ENCODE peak calls at places on chromosomes 13 and 19, in nine cellular contexts. X is A549, S is ovary, H is heart left ventricle, B is mammary epithelial cell, Z is K562, D is transverse colon, Y is astrocyte, U is right atrium auricular region. L is an unnamed sample. For H3K9me3, the result is how much of the 10 kb centered on the place peaks cover.

GRCh38 chr13:113602291-113602970 is 17.9 kb downstream of the TFDP1 start:
- DNase-seq in X (no peak), S (no peak), H (no peak), B (no peak), Z (no peak), D (no peak), Y (no peak), U (no peak), L (no peak)

GRCh38 chr13:106570354-106570822 is 2.5 kb upstream of the ARGLU1 start:
- DNase-seq in X (peak), S (peak), H (peak), B (peak), Z (peak), D (peak), Y (peak), U (peak), L (peak)

GRCh38 chr19:51529301-51529700 is 2.2 kb downstream of the SIGLEC6 start:
- DNase-seq in X (no peak), S (no peak), H (no peak), B (no peak), Z (no peak), D (no peak), Y (no peak), U (no peak), L (no peak)

GRCh38 chr13:54361460-54361859 is 1332.8 kb downstream of the OLFM4 start:
- DNase-seq in X (no peak), S (no peak), H (no peak), B (no peak), Z (no peak), D (no peak), Y (no peak), U (no peak), L (no peak)

GRCh38 chr13:99666146-99666805 is 165.0 kb downstream of the TM9SF2 start:
- DNase-seq in X (no peak), S (no peak), H (no peak), B (no peak), Z (no peak), D (no peak), Y (no peak), U (no peak), L (no peak)

GRCh38 chr19:44808463-44809371 is at the start of gene BCAM:
- DNase-seq in X (peak), S (peak), H (peak), B (peak), Z (peak), D (peak), Y (peak), U (no peak), L (peak)

GRCh38 chr19:2076481-2077082 is 19.5 kb downstream of the MOB3A start:
- DNase-seq in X (no peak), S (no peak), H (no peak), B (no peak), Z (no peak), D (no peak), Y (no peak), U (no peak), L (no peak)

GRCh38 chr13:25901460-25902376 is 150.1 kb downstream of the SHISA2 start:
- DNase-seq in X (no peak), S (no peak), H (no peak), B (peak), Z (no peak), D (no peak), Y (peak), U (no peak), L (no peak)

GRCh38 chr19:51702103-51702753 is 9.1 kb downstream of the SPACA6 start:
- DNase-seq in X (peak), S (peak), H (peak), B (peak), Z (peak), D (peak), Y (no peak), U (peak), L (no peak)

GRCh38 chr13:46684287-46685001 is 112.5 kb downstream of the ESD start:
- DNase-seq in X (no peak), S (no peak), H (no peak), B (no peak), Z (no peak), D (no peak), Y (no peak), U (no peak), L (no peak)

GRCh38 chr19:42471554-42472249 is 29.0 kb upstream of the CXCL17 start:
- DNase-seq in X (no peak), S (no peak), H (no peak), B (peak), Z (no peak), D (peak), Y (no peak), U (no peak), L (no peak)

GRCh38 chr13:110950356-110950755 is 35.5 kb upstream of the ANKRD10 start:
- DNase-seq in X (no peak), S (no peak), H (no peak), B (no peak), Z (no peak), D (no peak), Y (no peak), U (no peak), L (no peak)

GRCh38 chr19:33298146-33298911 is 4.0 kb downstream of the CEBPA start:
- DNase-seq in X (no peak), S (no peak), H (peak), B (peak), Z (no peak), D (peak), Y (no peak), U (no peak), L (no peak)

GRCh38 chr19:52922841-52923781 is at the start of gene ZNF888:
- DNase-seq in X (no peak), S (peak), H (peak), B (peak), Z (peak), D (peak), Y (peak), U (peak), L (peak)

GRCh38 chr19:49127674-49128544 is 8.6 kb downstream of the PPFIA3 start:
- DNase-seq in X (peak), S (peak), H (peak), B (peak), Z (peak), D (peak), Y (peak), U (peak), L (peak)

GRCh38 chr19:10419200-10419645 is 1.1 kb upstream of the PDE4A start:
- DNase-seq in X (no peak), S (no peak), H (no peak), B (no peak), Z (peak), D (no peak), Y (no peak), U (no peak), L (peak)

GRCh38 chr19:17865364-17866311 is 5.9 kb downstream of the RPL18A start:
- DNase-seq in X (no peak), S (no peak), H (no peak), B (peak), Z (peak), D (peak), Y (no peak), U (no peak), L (peak)

GRCh38 chr13:43293986-43294880 is 270.8 kb downstream of the DNAJC15 start:
- DNase-seq in X (no peak), S (no peak), H (no peak), B (no peak), Z (no peak), D (no peak), Y (peak), U (no peak), L (no peak)

GRCh38 chr13:76519685-76520084 is 366.5 kb downstream of the KCTD12 start:
- DNase-seq in X (no peak), S (no peak), H (no peak), B (no peak), Z (no peak), D (no peak), Y (no peak), U (no peak), L (no peak)

GRCh38 chr13:111484129-111484925 is 163.9 kb downstream of the TEX29 start:
- DNase-seq in X (no peak), S (no peak), H (no peak), B (no peak), Z (no peak), D (no peak), Y (no peak), U (no peak), L (peak)

GRCh38 chr19:42548545-42548944 is 20.3 kb upstream of the CEACAM1 start:
- DNase-seq in X (no peak), S (no peak), H (no peak), B (no peak), Z (peak), D (no peak), Y (no peak), U (no peak), L (no peak)

GRCh38 chr13:64453831-64454230 is 2776.3 kb downstream of the PCDH9 start:
- DNase-seq in X (no peak), S (no peak), H (no peak), B (no peak), Z (no peak), D (no peak), Y (no peak), U (no peak), L (no peak)

GRCh38 chr13:111403266-111403665 is 82.8 kb downstream of the TEX29 start:
- DNase-seq in X (no peak), S (no peak), H (no peak), B (no peak), Z (no peak), D (no peak), Y (no peak), U (no peak), L (no peak)

GRCh38 chr13:23754506-23754905 is 134.7 kb downstream of the MIPEP start:
- DNase-seq in X (no peak), S (peak), H (no peak), B (no peak), Z (no peak), D (no peak), Y (no peak), U (no peak), L (no peak)

GRCh38 chr19:52673014-52673413 is 34.9 kb upstream of the ZNF83 start:
- DNase-seq in X (no peak), S (no peak), H (no peak), B (no peak), Z (no peak), D (no peak), Y (no peak), U (no peak), L (no peak)

GRCh38 chr19:1935484-1936208 is 5.3 kb upstream of the CSNK1G2 start:
- DNase-seq in X (no peak), S (no peak), H (no peak), B (peak), Z (peak), D (no peak), Y (peak), U (peak), L (no peak)

GRCh38 chr13:113545455-113545930 is 39.1 kb upstream of the TFDP1 start:
- DNase-seq in X (no peak), S (no peak), H (peak), B (no peak), Z (no peak), D (peak), Y (no peak), U (no peak), L (peak)

GRCh38 chr19:1453525-1454371 is 3.8 kb downstream of the APC2 start:
- DNase-seq in X (no peak), S (no peak), H (no peak), B (no peak), Z (no peak), D (no peak), Y (no peak), U (no peak), L (peak)

GRCh38 chr19:2983351-2984195 is 6.2 kb downstream of the TLE6 start:
- DNase-seq in X (no peak), S (peak), H (peak), B (peak), Z (peak), D (peak), Y (peak), U (peak), L (peak)

GRCh38 chr13:109840201-109840892 is 54.0 kb upstream of the IRS2 start:
- DNase-seq in X (no peak), S (no peak), H (no peak), B (peak), Z (no peak), D (no peak), Y (peak), U (no peak), L (peak)

GRCh38 chr13:110856941-110857835 is 57.7 kb downstream of the ANKRD10 start:
- DNase-seq in X (no peak), S (no peak), H (no peak), B (no peak), Z (no peak), D (no peak), Y (no peak), U (no peak), L (no peak)

GRCh38 chr19:33510728-33511255 is 10.8 kb downstream of the PEPD start:
- DNase-seq in X (no peak), S (no peak), H (no peak), B (no peak), Z (no peak), D (no peak), Y (no peak), U (no peak), L (no peak)

GRCh38 chr13:113122571-113123225 is at the start of gene F10:
- DNase-seq in X (no peak), S (peak), H (peak), B (no peak), Z (peak), D (peak), Y (no peak), U (peak), L (peak)

GRCh38 chr13:49217962-49218492 is 2.1 kb upstream of the MLNR start:
- DNase-seq in X (no peak), S (no peak), H (no peak), B (no peak), Z (no peak), D (no peak), Y (no peak), U (no peak), L (no peak)

GRCh38 chr13:35990196-35990595 is 141.0 kb downstream of the DCLK1 start:
- DNase-seq in X (no peak), S (no peak), H (no peak), B (no peak), Z (no peak), D (no peak), Y (no peak), U (no peak), L (no peak)
- TF ChIP-seq CTCF in X (no peak), S (no peak), H (no peak), B (no peak), Z (peak), D (no peak), Y (no peak), U (no peak), L (peak)

GRCh38 chr19:57688011-57688763 is 6.4 kb downstream of the ZNF551 start:
- DNase-seq in X (no peak), S (no peak), H (no peak), B (peak), Z (no peak), D (no peak), Y (no peak), U (no peak), L (no peak)

GRCh38 chr19:57682226-57682766 is 519 bp downstream of the ZNF551 start:
- DNase-seq in X (peak), S (no peak), H (no peak), B (no peak), Z (no peak), D (no peak), Y (no peak), U (no peak), L (no peak)

GRCh38 chr19:57689750-57690149 is 8.0 kb downstream of the ZNF551 start:
- DNase-seq in X (no peak), S (no peak), H (no peak), B (peak), Z (no peak), D (no peak), Y (no peak), U (no peak), L (no peak)

GRCh38 chr19:57687363-57688010 is 5.7 kb downstream of the ZNF551 start:
- DNase-seq in X (no peak), S (no peak), H (no peak), B (no peak), Z (no peak), D (no peak), Y (no peak), U (no peak), L (no peak)

DNA sequence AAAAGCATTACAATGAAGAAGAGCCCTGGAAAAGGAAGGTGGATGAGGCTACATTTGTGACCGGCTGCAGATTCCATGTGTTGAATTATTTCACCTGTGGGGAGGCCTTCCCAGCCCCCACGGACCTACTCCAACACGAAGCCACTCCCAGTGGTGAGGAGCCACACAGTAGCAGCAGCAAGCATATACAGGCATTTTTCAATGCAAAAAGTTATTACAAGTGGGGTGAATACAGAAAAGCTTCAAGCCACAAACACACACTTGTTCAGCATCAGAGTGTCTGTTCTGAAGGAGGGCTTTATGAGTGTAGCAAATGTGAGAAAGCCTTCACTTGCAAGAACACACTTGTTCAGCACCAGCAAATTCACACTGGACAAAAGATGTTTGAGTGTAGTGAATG is 5.0 kb downstream of the ZNF551 start:
- DNase-seq in X (no peak), S (no peak), H (no peak), B (no peak), Z (no peak), D (no peak), Y (no peak), U (no peak), L (no peak)
- H3K9me3 ChIP-seq in X (half or more), S (under half), H (under half), B (half or more), Z (half or more), D (half or more), Y (half or more), U (under half), L (under half)

GRCh38 chr19:39506598-39506943 is 7.8 kb downstream of the DLL3 start:
- DNase-seq in X (no peak), S (no peak), H (no peak), B (no peak), Z (no peak), D (no peak), Y (no peak), U (no peak), L (no peak)
- H3K4me3 ChIP-seq in X (peak), S (no peak), H (peak), B (no peak), Z (peak), D (no peak), Y (peak), U (peak), L (no peak)

DNA sequence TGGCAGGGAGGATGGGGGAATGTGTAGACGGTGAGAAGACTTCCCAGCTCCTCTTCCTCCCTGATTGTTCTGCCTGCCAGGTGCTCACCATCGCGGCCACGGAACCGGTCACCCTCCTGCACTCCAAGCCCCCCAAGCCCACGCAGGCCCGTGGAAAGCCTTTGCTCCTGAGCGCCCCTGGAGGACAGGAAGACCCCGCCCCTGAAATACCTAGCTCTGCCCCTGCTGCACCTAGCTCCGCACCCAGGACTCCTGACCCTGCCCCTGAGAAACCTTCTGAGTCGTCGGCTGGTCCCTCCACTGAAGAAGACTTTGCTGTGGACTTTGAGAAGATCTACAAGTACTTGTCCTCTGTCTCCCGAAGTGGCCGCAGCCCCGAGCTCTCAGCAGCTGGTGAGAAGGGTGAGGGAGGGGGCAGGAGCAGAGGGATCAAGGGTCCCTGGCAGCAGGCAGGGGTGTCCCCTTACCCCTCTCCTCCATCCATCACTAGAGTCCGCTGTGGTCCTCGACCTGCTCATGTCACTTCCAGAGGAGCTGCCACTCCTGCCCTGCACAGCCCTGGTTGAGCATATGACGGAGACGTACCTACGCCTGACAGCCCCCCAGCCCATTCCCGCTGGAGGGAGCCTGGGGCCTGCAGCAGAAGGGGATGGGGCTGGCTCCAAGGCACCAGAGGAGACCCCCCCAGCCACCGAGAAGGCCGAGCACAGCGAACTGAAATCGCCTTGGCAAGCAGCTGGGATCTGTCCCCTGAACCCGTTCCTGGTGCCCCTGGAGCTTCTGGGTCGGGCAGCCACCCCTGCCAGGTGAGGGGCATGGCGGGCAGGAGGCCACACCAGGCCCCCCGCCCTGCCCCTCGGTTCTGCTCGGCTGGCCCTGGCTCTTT is 2.1 kb downstream of the SNAPC2 start:
- DNase-seq in X (no peak), S (peak), H (no peak), B (no peak), Z (no peak), D (no peak), Y (no peak), U (no peak), L (no peak)
- TF ChIP-seq CTCF in X (no peak), S (no peak), H (no peak), B (no peak), Z (no peak), D (no peak), Y (no peak), U (no peak), L (no peak)

GRCh38 chr19:19710506-19710905 is 22.4 kb downstream of the ZNF14 start:
- DNase-seq in X (no peak), S (no peak), H (no peak), B (no peak), Z (no peak), D (no peak), Y (no peak), U (no peak), L (no peak)
- H3K9me3 ChIP-seq in X (half or more), S (under half), H (under half), B (half or more), Z (under half), D (half or more), Y (half or more), U (half or more), L (under half)

GRCh38 chr13:50244913-50245574 is 229.8 kb downstream of the KCNRG start:
- DNase-seq in X (peak), S (no peak), H (no peak), B (peak), Z (peak), D (no peak), Y (peak), U (no peak), L (no peak)
- H3K4me3 ChIP-seq in X (no peak), S (no peak), H (no peak), B (no peak), Z (no peak), D (no peak), Y (no peak), U (no peak), L (no peak)

L was measured in WERI-Rb-1.